ENCODE peak calls at places on chromosomes 12 and 14, in seven cellular contexts. G, Y, O, K, S, R and V are unnamed samples.

GRCh38 chr12:132506730-132507538 is 17.0 kb downstream of the FBRSL1 start:
- DNase-seq in G (peak; percentile 31), Y (peak; percentile 74), O (peak; percentile 93), K (peak; percentile 88), S (peak; percentile 76), R (peak; percentile 85), V (peak; percentile 94)

GRCh38 chr14:100417466-100417865 is 94.3 kb downstream of the SLC25A47 start:
- DNase-seq in G (peak; percentile 84), Y (no peak), O (peak; percentile 72), K (peak; percentile 54), S (peak; percentile 57), R (peak; percentile 88), V (no peak)

GRCh38 chr12:112303004-112303403 is 79.2 kb downstream of the HECTD4 start:
- DNase-seq in G (no peak), Y (no peak), O (no peak), K (no peak), S (no peak), R (peak; percentile 85), V (peak; percentile 37)

GRCh38 chr14:75279739-75280447 is 1.3 kb downstream of the FOS start:
- DNase-seq in G (peak; percentile 64), Y (no peak), O (peak; percentile 85), K (peak; percentile 82), S (no peak), R (no peak), V (no peak)

GRCh38 chr12:106791531-106791930 is 17.0 kb downstream of the RIC8B start:
- DNase-seq in G (no peak), Y (no peak), O (no peak), K (no peak), S (no peak), R (peak; percentile 47), V (no peak)

GRCh38 chr12:50505386-50505827 is 622 bp downstream of the DIP2B start:
- DNase-seq in G (peak; percentile 33), Y (peak; percentile 32), O (peak; percentile 88), K (peak; percentile 71), S (no peak), R (peak; percentile 44), V (no peak)

GRCh38 chr12:52130695-52131094 is 51.2 kb downstream of the SMIM41 start:
- DNase-seq in G (no peak), Y (no peak), O (peak; percentile 61), K (no peak), S (no peak), R (no peak), V (peak; percentile 10)

GRCh38 chr12:75488553-75488952 is 8.0 kb downstream of the GLIPR1 start:
- DNase-seq in G (no peak), Y (no peak), O (no peak), K (no peak), S (no peak), R (no peak), V (no peak)

GRCh38 chr12:49580572-49581535 is 12.9 kb upstream of the MCRS1 start:
- DNase-seq in G (peak; percentile 76), Y (peak; percentile 52), O (no peak), K (peak; percentile 81), S (peak; percentile 78), R (peak; percentile 65), V (peak; percentile 54)

GRCh38 chr14:100333867-100334266 is 10.7 kb downstream of the SLC25A47 start:
- DNase-seq in G (no peak), Y (no peak), O (peak; percentile 43), K (peak; percentile 36), S (no peak), R (no peak), V (no peak)

GRCh38 chr12:6626654-6627283 is 9.0 kb downstream of the LPAR5 start:
- DNase-seq in G (no peak), Y (no peak), O (no peak), K (no peak), S (no peak), R (no peak), V (no peak)

GRCh38 chr14:22699801-22700564 is 55.8 kb upstream of the OR6J1 start:
- DNase-seq in G (no peak), Y (no peak), O (no peak), K (no peak), S (no peak), R (peak; percentile 80), V (no peak)

GRCh38 chr12:30994274-30994673 is 67.7 kb downstream of the TSPAN11 start:
- DNase-seq in G (no peak), Y (no peak), O (no peak), K (no peak), S (no peak), R (no peak), V (no peak)

GRCh38 chr12:25249951-25250738 is 584 bp downstream of the KRAS start:
- DNase-seq in G (peak; percentile 69), Y (peak; percentile 30), O (peak; percentile 95), K (peak; percentile 79), S (peak; percentile 62), R (peak; percentile 53), V (peak; percentile 43)

GRCh38 chr12:88496429-88497190 is 83.7 kb downstream of the KITLG start:
- DNase-seq in G (no peak), Y (no peak), O (no peak), K (no peak), S (no peak), R (no peak), V (no peak)

GRCh38 chr14:99512571-99513182 is 31.5 kb downstream of the CCNK start:
- DNase-seq in G (no peak), Y (no peak), O (no peak), K (no peak), S (no peak), R (no peak), V (no peak)

GRCh38 chr14:75832621-75833297 is 149.0 kb downstream of the TGFB3 start:
- DNase-seq in G (no peak), Y (no peak), O (no peak), K (no peak), S (peak; percentile 58), R (no peak), V (no peak)

GRCh38 chr12:726281-727140 is 25.9 kb upstream of the WNK1 start:
- DNase-seq in G (no peak), Y (no peak), O (no peak), K (no peak), S (no peak), R (no peak), V (no peak)

GRCh38 chr12:12927211-12928079 is 24.5 kb downstream of the GPRC5D start:
- DNase-seq in G (peak; percentile 92), Y (peak; percentile 66), O (peak; percentile 85), K (peak; percentile 68), S (peak; percentile 94), R (peak; percentile 97), V (no peak)

GRCh38 chr12:2494490-2495192 is 300.1 kb upstream of the FKBP4 start:
- DNase-seq in G (peak; percentile 27), Y (no peak), O (no peak), K (peak; percentile 78), S (no peak), R (no peak), V (no peak)

GRCh38 chr14:56351861-56352260 is 227.7 kb upstream of the TMEM260 start:
- DNase-seq in G (no peak), Y (no peak), O (no peak), K (no peak), S (no peak), R (no peak), V (no peak)

GRCh38 chr12:106030210-106031175 is 108.3 kb downstream of the NUAK1 start:
- DNase-seq in G (no peak), Y (no peak), O (no peak), K (no peak), S (no peak), R (peak; percentile 83), V (peak; percentile 6)

GRCh38 chr14:96727490-96727889 is 69.7 kb upstream of the VRK1 start:
- DNase-seq in G (no peak), Y (no peak), O (no peak), K (no peak), S (no peak), R (no peak), V (no peak)

GRCh38 chr14:61894452-61895077 is 132.3 kb downstream of the SNAPC1 start:
- DNase-seq in G (peak; percentile 60), Y (peak; percentile 35), O (peak; percentile 81), K (no peak), S (peak; percentile 65), R (peak; percentile 51), V (no peak)

GRCh38 chr14:37870170-37870569 is 274.7 kb downstream of the TTC6 start:
- DNase-seq in G (no peak), Y (no peak), O (no peak), K (no peak), S (no peak), R (no peak), V (no peak)

GRCh38 chr12:108302471-108303311 is 36.4 kb downstream of the CMKLR1 start:
- DNase-seq in G (peak; percentile 43), Y (no peak), O (peak; percentile 77), K (peak; percentile 92), S (peak; percentile 39), R (peak; percentile 35), V (no peak)

GRCh38 chr14:89383171-89383845 is 33.7 kb downstream of the FOXN3 start:
- DNase-seq in G (no peak), Y (no peak), O (no peak), K (no peak), S (no peak), R (no peak), V (no peak)
- TF ChIP-seq POLR2AphosphoS5 in G (no peak), Y (no peak), O (no peak), K (no peak), S (no peak), R (no peak), V (no peak)

GRCh38 chr14:90816686-90817436 is 631 bp upstream of the TTC7B start:
- DNase-seq in G (no peak), Y (no peak), O (no peak), K (no peak), S (no peak), R (no peak), V (no peak)

GRCh38 chr14:90815567-90815816 is 738 bp downstream of the TTC7B start:
- DNase-seq in G (no peak), Y (no peak), O (no peak), K (no peak), S (no peak), R (no peak), V (no peak)

GRCh38 chr14:90818715-90819114 is 2.5 kb upstream of the TTC7B start:
- DNase-seq in G (no peak), Y (no peak), O (no peak), K (no peak), S (no peak), R (no peak), V (no peak)

GRCh38 chr14:90814806-90815566 is 1.2 kb downstream of the TTC7B start:
- DNase-seq in G (no peak), Y (peak; percentile 26), O (no peak), K (no peak), S (no peak), R (no peak), V (no peak)

GRCh38 chr14:90815817-90816662 is at the start of gene TTC7B:
- DNase-seq in G (peak; percentile 43), Y (no peak), O (peak; percentile 88), K (peak; percentile 73), S (peak; percentile 51), R (no peak), V (peak; percentile 80)
- TF ChIP-seq POLR2A in G (no peak), Y (no peak), O (no peak), K (no peak), S (no peak), R (no peak), V (no peak)

GRCh38 chr12:122974274-122974891 is 661 bp upstream of the OGFOD2 start:
- DNase-seq in G (peak; percentile 99), Y (peak; percentile 98), O (peak; percentile 99), K (peak; percentile 99), S (peak; percentile 99), R (peak; percentile 99), V (peak; percentile 88)
- TF ChIP-seq POLR2AphosphoS5 in G (no peak), Y (peak; percentile 96), O (peak; percentile 77), K (peak; percentile 27), S (peak; percentile 77), R (peak; percentile 33), V (no peak)

GRCh38 chr14:32077081-32078029 is at the start of gene ARHGAP5:
- DNase-seq in G (peak; percentile 51), Y (no peak), O (peak; percentile 94), K (peak; percentile 82), S (peak; percentile 27), R (peak; percentile 63), V (peak; percentile 13)
- TF ChIP-seq POLR2A in G (peak; percentile 73), Y (peak; percentile 60), O (no peak), K (peak; percentile 47), S (no peak), R (peak; percentile 13), V (no peak)